ENCODE peak calls at places on chromosomes 4 and X, in four cellular contexts. X is immature natural killer cell; I is NCI-H1417; S is activated CD4-positive, alpha-beta T cell treated with anti-CD3 and anti-CD28 coated beads, Interleukin-2, amount 50 U/mL, for 48 hours. R is an unnamed sample.

GRCh38 chr4:73684097-73684496 is 56.3 kb upstream of the CXCL8 start:
- DNase-seq in X (no peak), I (no peak), S (no peak), R (no peak)

GRCh38 chrX:53250556-53250955 is 25.5 kb upstream of the KDM5C start:
- DNase-seq in X (no peak), I (no peak), S (no peak), R (no peak)

GRCh38 chrX:119399772-119400101 is 601 bp downstream of the SLC25A43 start:
- DNase-seq in X (no peak), I (no peak), S (no peak), R (no peak)

GRCh38 chr4:25160714-25161598 is 707 bp upstream of the SEPSECS start:
- DNase-seq in X (no peak), I (no peak), S (no peak), R (no peak)

GRCh38 chr4:3310301-3311094 is 17.7 kb downstream of the RGS12 start:
- DNase-seq in X (no peak), I (no peak), S (no peak), R (no peak)

GRCh38 chr4:55635760-55636621 is at the start of gene NMU:
- DNase-seq in X (no peak), I (peak; percentile 80), S (peak; percentile 40), R (peak; percentile 63)

GRCh38 chrX:153929576-153929975 is 3.5 kb upstream of the ARHGAP4 start:
- DNase-seq in X (no peak), I (no peak), S (no peak), R (no peak)

GRCh38 chr4:17787315-17787714 is 5.9 kb upstream of the FAM184B start:
- DNase-seq in X (no peak), I (no peak), S (no peak), R (no peak)

GRCh38 chrX:102339312-102340298 is 92.6 kb downstream of the NXF2 start:
- DNase-seq in X (peak; percentile 34), I (no peak), S (no peak), R (no peak)

GRCh38 chr4:151659631-151660030 is 101.2 kb downstream of the GATB start:
- DNase-seq in X (no peak), I (no peak), S (no peak), R (no peak)

GRCh38 chr4:144611850-144612249 is 34.1 kb upstream of the HHIP start:
- DNase-seq in X (no peak), I (peak; percentile 23), S (no peak), R (no peak)

GRCh38 chr4:173057442-173057841 is 111.2 kb upstream of the GALNT7 start:
- DNase-seq in X (no peak), I (peak; percentile 38), S (no peak), R (peak; percentile 78)

GRCh38 chrX:51902651-51903050 is 9.2 kb downstream of the MAGED1 start:
- DNase-seq in X (no peak), I (no peak), S (no peak), R (no peak)

GRCh38 chrX:78979789-78980464 is 34.7 kb downstream of the P2RY10 start:
- DNase-seq in X (no peak), I (no peak), S (no peak), R (no peak)

GRCh38 chr4:53013873-53014272 is 151.8 kb downstream of the RASL11B start:
- DNase-seq in X (no peak), I (no peak), S (no peak), R (no peak)

GRCh38 chr4:8267077-8267476 is 2.5 kb upstream of the HTRA3 start:
- DNase-seq in X (no peak), I (no peak), S (peak; percentile 53), R (peak; percentile 9)

GRCh38 chr4:113101669-113102068 is 52.2 kb downstream of the ANK2 start:
- DNase-seq in X (no peak), I (no peak), S (no peak), R (no peak)

GRCh38 chr4:71907782-71908181 is 123.9 kb upstream of the GC start:
- DNase-seq in X (no peak), I (no peak), S (no peak), R (no peak)

GRCh38 chr4:121597346-121597934 is 99.3 kb downstream of the ANXA5 start:
- DNase-seq in X (no peak), I (no peak), S (peak; percentile 5), R (no peak)

GRCh38 chr4:121208571-121208970 is 44.5 kb upstream of the TNIP3 start:
- DNase-seq in X (no peak), I (no peak), S (no peak), R (no peak)

GRCh38 chr4:56149601-56150000 is 200.9 kb downstream of the CEP135 start:
- DNase-seq in X (no peak), I (no peak), S (no peak), R (no peak)

GRCh38 chrX:10121787-10122186 is 35.0 kb upstream of the CLCN4 start:
- DNase-seq in X (peak; percentile 25), I (no peak), S (no peak), R (no peak)

GRCh38 chr4:169668069-169668721 is 47.8 kb downstream of the CLCN3 start:
- DNase-seq in X (no peak), I (no peak), S (no peak), R (no peak)

GRCh38 chr4:102541708-102542107 is 40.5 kb downstream of the NFKB1 start:
- DNase-seq in X (no peak), I (no peak), S (no peak), R (no peak)

GRCh38 chrX:114210879-114211278 is 373.0 kb upstream of the HTR2C start:
- DNase-seq in X (no peak), I (no peak), S (no peak), R (no peak)